ENCODE peak calls at places on chromosomes 2 and 18, in five cellular contexts. V is body of pancreas, O is pancreas, X is right lobe of liver, L is brain microvascular endothelial cell. F is an unnamed sample.

GRCh38 chr2:27920148-27920885 is 29.8 kb downstream of the BABAM2 start:
- DNase-seq in V (no peak), O (no peak), X (no peak), L (peak), F (no peak)

GRCh38 chr18:46917808-46918600 is 602 bp downstream of the KATNAL2 start:
- DNase-seq in X (no peak), O (peak), V (peak), L (peak), F (no peak)

GRCh38 chr2:229169751-229170150 is 101.3 kb downstream of the PID1 start:
- DNase-seq in V (no peak), X (no peak), L (peak), O (no peak), F (no peak)

GRCh38 chr2:186058604-186059003 is 320.0 kb downstream of the FSIP2 start:
- DNase-seq in V (no peak), L (no peak), X (no peak), O (no peak), F (no peak)

GRCh38 chr18:76459687-76460350 is 35.2 kb downstream of the ZNF516 start:
- DNase-seq in X (no peak), L (peak), V (peak), O (peak), F (peak)

GRCh38 chr2:101811226-101812015 is 113.9 kb downstream of the MAP4K4 start:
- DNase-seq in L (no peak), X (no peak), O (no peak), V (no peak), F (no peak)

GRCh38 chr2:241274127-241274526 is 41.3 kb downstream of the HDLBP start:
- DNase-seq in O (peak), L (no peak), V (peak), X (no peak), F (no peak)

GRCh38 chr2:26542194-26542455 is 64.2 kb upstream of the OTOF start:
- DNase-seq in V (peak), L (no peak), X (no peak), O (peak), F (no peak)

GRCh38 chr2:8511868-8512612 is 169.8 kb upstream of the ID2 start:
- DNase-seq in O (no peak), L (peak), V (no peak), X (no peak), F (no peak)

GRCh38 chr18:28176933-28177827 is at the start of gene CDH2:
- DNase-seq in X (peak), V (peak), L (peak), O (peak), F (peak)

GRCh38 chr2:54725343-54726099 is 2.1 kb downstream of the EML6 start:
- DNase-seq in O (no peak), X (no peak), L (no peak), V (no peak), F (no peak)

GRCh38 chr2:105789745-105790466 is 45.2 kb downstream of the NCK2 start:
- DNase-seq in O (no peak), V (no peak), L (peak), X (no peak), F (peak)

GRCh38 chr2:127565261-127566138 is 30.0 kb downstream of the MYO7B start:
- DNase-seq in X (no peak), L (no peak), V (no peak), O (no peak), F (no peak)

GRCh38 chr2:231611273-231612198 is 18.9 kb downstream of the TEX44 start:
- DNase-seq in V (peak), X (no peak), O (peak), L (no peak), F (no peak)

GRCh38 chr2:78532762-78533399 is 492.6 kb upstream of the REG3G start:
- DNase-seq in V (no peak), X (no peak), L (no peak), O (no peak), F (no peak)

GRCh38 chr2:234678721-234679120 is 181.8 kb upstream of the ARL4C start:
- DNase-seq in L (peak), O (no peak), X (no peak), V (no peak), F (no peak)

GRCh38 chr2:47187124-47187523 is 32.0 kb upstream of the STPG4 start:
- DNase-seq in V (no peak), X (no peak), O (no peak), L (no peak), F (no peak)

GRCh38 chr2:214934006-214934405 is 124.5 kb upstream of the BARD1 start:
- DNase-seq in O (no peak), V (no peak), X (no peak), L (peak), F (no peak)

GRCh38 chr2:3263487-3263886 is 114.1 kb downstream of the EIPR1 start:
- DNase-seq in X (no peak), O (no peak), V (no peak), L (no peak), F (no peak)

GRCh38 chr2:85134255-85135065 is 1.3 kb downstream of the TCF7L1 start:
- DNase-seq in X (no peak), L (no peak), V (peak), O (peak), F (no peak)

GRCh38 chr2:178863856-178864620 is 56.8 kb upstream of the TTN start:
- DNase-seq in O (no peak), X (no peak), V (peak), L (peak), F (no peak)

GRCh38 chr2:72137498-72138010 is 10.1 kb downstream of the CYP26B1 start:
- DNase-seq in L (no peak), X (peak), O (peak), V (peak), F (no peak)

GRCh38 chr2:172817411-172817810 is 81.8 kb downstream of the RAPGEF4 start:
- DNase-seq in X (no peak), V (no peak), L (no peak), O (no peak), F (no peak)

GRCh38 chr2:237818066-237818473 is 19.5 kb downstream of the RBM44 start:
- DNase-seq in O (no peak), X (no peak), V (no peak), L (peak), F (no peak)

GRCh38 chr18:45059695-45060094 is 379.0 kb downstream of the SETBP1 start:
- DNase-seq in O (no peak), V (no peak), X (no peak), L (peak), F (peak)

GRCh38 chr2:101958071-101958470 is 33.7 kb upstream of the IL1R2 start:
- DNase-seq in V (no peak), L (no peak), O (no peak), X (no peak), F (no peak)

GRCh38 chr2:216319771-216320170 is 52.5 kb downstream of the MARCHF4 start:
- DNase-seq in L (peak), O (no peak), X (no peak), V (no peak), F (no peak)

GRCh38 chr2:230230801-230231200 is 5.3 kb downstream of the SP140 start:
- DNase-seq in V (no peak), O (no peak), X (no peak), L (no peak), F (no peak)

GRCh38 chr2:204268458-204268857 is 276.8 kb upstream of the PARD3B start:
- DNase-seq in O (no peak), V (no peak), L (no peak), X (no peak), F (no peak)

DNA sequence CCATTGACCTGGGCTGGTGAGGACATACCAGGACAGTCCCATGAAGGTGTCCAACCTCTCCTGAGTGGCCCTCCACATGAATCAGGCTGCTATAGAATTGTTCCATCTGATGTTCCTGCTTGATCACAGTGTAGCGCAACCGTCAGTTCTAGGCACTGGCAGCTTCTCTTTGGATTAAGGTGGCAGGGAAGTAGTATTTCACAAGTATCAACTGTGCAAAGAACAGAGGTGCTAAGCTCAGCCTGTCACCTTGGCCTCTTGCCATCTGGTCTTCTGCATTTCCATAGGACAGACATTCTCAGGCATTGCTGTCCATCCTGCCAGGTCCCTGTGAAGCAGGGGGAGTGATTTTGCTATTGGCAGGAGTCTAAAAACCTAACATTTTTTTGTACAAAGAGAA is 182.2 kb upstream of the EPAS1 start:
- DNase-seq in L (no peak), O (no peak), V (no peak), X (no peak), F (no peak)
- H3K4me3 ChIP-seq in L (no peak), O (no peak), V (no peak), X (no peak), F (no peak)

GRCh38 chr18:75408554-75409506 is 18.7 kb downstream of the SMIM21 start:
- DNase-seq in L (peak), X (no peak), O (no peak), V (no peak), F (peak)
- H3K27ac ChIP-seq in L (peak), X (no peak), O (no peak), V (no peak), F (peak)

DNA sequence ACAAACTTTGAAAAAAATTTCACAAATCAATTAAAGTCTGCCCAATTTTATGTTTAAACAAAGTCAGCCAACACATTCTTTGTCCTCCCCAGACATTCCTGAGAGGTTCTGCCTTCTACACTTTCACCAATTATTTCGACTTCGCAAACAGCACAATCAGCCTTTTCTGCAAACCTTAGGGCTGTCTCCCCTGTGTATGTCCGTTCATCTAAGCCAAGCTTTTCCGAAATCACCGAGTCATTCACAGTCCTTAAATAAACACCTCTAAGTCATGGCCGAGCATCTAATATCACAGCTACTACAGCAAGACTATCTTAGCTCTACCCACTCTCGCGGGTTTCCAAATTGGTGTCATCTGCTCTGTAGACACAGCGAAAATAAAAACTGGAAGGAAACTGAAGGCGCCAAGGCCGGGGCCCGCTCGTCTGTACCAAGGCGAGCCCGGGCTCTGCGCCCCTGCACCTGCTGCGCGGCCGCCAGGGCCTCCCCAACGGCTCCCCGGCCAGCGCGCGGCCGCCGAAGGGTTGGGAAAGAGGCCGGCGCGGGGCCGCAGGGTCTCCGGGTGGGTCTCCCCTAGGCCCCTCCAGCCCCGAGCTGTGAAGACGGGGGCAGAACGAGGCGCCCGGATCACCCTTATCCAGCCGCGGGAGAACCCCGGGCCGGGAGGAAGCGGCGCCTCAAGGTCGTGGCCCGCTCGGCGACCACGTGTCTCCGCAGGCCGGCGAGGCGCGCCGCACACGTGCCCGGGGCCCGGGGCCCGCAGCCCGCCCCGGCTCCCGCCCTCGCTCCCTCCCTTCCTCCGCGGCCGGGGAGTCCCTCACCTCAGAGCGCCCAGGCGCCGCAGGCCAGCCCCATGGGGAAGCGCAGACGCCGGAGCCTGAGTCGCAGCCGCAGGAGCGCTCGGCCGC is 573 bp downstream of the ODC1 start:
- DNase-seq in X (peak), O (peak), V (peak), L (peak), F (no peak)
- TF ChIP-seq CTCF in X (peak), O (no peak), V (no peak), L (peak), F (peak)

GRCh38 chr2:191051177-191051576 is 37.2 kb upstream of the STAT1 start:
- DNase-seq in V (no peak), X (no peak), L (peak), O (no peak), F (no peak)

GRCh38 chr2:191053256-191053655 is 39.3 kb upstream of the STAT1 start:
- DNase-seq in O (no peak), L (no peak), X (no peak), V (no peak), F (no peak)

GRCh38 chr2:191049728-191050639 is 36.0 kb upstream of the STAT1 start:
- DNase-seq in X (no peak), O (no peak), L (peak), V (no peak), F (peak)

GRCh38 chr2:191050640-191050987 is 36.6 kb upstream of the STAT1 start:
- DNase-seq in V (no peak), L (peak), O (no peak), X (no peak), F (no peak)

DNA sequence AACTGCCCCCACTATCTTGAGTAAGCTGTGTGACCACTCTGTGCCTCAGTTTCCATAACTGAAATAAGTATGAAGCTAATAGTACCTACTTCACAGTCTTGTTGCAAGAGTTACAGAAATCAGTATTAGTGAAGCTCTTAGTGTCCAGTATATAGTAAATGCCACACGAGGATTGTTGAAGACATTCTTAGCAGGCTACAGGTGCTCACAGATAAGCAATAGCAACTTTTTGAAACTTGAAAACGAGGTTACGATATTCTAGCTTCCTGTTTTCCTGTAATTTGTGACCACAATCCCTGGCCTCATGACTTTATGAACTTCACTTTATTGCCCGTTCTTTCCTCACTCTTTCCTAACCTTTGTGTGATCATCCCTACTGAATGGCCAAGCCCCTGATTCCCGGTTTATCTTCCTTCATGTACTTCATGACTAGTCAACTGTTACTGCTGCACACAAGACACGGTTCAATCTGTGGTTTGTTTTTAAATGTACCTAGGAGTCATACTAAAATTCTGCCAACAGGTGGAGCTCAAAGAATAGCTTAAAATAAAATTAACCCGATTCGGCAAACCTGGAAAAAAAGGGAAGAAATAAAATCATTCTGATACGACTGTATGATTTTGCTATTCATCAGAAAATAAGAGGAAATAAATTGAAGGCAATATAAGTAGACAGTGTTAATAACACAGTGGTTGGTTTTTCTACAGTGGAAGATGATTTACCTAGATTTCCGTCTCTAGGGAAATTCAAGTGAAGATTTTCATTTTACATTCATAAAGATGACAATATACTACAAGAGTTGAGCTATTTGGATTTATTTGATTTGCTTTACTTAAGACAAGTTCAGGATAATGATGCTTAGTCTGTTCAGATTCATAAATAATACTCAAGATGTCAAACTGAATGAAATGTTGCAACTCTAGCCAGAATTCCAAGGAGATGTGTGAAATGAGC is 38.1 kb upstream of the STAT1 start:
- DNase-seq in O (no peak), L (peak), V (no peak), X (no peak), F (no peak)
- H3K4me3 ChIP-seq in O (no peak), L (no peak), V (no peak), X (no peak), F (no peak)

GRCh38 chr2:160402498-160402897 is 91.1 kb downstream of the RBMS1 start:
- DNase-seq in L (no peak), O (no peak), X (no peak), V (no peak), F (no peak)

GRCh38 chr2:160399880-160400279 is 93.7 kb downstream of the RBMS1 start:
- DNase-seq in X (no peak), L (no peak), O (no peak), V (no peak), F (no peak)

GRCh38 chr2:160394153-160394552 is 99.5 kb downstream of the RBMS1 start:
- DNase-seq in V (no peak), X (no peak), O (no peak), L (no peak), F (no peak)

GRCh38 chr2:160401895-160402294 is 91.7 kb downstream of the RBMS1 start:
- DNase-seq in L (no peak), O (no peak), V (no peak), X (no peak), F (no peak)

GRCh38 chr2:160397530-160397865 is 96.1 kb downstream of the RBMS1 start:
- DNase-seq in O (no peak), V (no peak), X (no peak), L (no peak), F (no peak)
- H3K27ac ChIP-seq in O (no peak), V (no peak), X (no peak), L (peak), F (no peak)

GRCh38 chr2:112876971-112877361 is 34.0 kb upstream of the IL37 start:
- DNase-seq in O (no peak), V (no peak), X (no peak), L (no peak), F (no peak)

GRCh38 chr2:112880081-112880531 is 30.9 kb upstream of the IL37 start:
- DNase-seq in O (no peak), X (no peak), V (no peak), L (peak), F (peak)

GRCh38 chr2:112879491-112880041 is 31.4 kb upstream of the IL37 start:
- DNase-seq in L (no peak), X (no peak), V (no peak), O (no peak), F (no peak)

GRCh38 chr2:112877423-112877822 is 33.5 kb upstream of the IL37 start:
- DNase-seq in X (no peak), V (no peak), O (no peak), L (no peak), F (no peak)

DNA sequence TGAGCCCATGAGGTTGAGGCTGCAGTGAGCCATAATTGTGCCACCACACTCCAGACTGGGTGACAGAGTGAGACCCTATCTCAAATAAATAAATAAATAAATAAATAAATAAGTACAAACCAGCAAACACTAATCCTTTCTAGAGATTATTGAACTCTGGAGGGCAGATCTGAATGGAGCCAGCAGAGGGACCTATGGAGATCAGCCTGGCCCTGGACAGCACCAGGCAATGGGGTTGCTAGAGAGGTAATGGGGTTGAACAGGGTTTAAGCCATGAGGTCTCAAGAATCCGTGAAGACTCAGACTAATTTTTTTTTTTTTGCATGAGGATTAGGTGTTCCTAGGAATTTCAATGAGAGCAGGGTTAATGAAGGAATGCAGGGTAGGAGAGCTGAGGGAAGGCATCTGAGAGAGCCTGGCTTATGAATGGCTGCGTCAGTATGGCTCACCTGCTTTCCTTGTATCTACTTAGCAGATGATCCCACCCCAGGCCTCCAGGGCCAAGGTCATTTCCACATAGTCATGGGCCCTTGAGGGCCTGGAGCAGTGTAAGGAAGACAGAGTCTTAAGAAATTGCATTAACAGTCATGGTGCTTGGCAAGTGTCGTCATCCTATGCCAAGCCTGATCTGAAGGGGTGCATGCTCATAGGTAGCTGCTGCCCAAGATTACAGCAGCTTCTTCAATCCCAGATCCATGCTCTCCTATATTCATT is 34.6 kb upstream of the IL37 start:
- DNase-seq in V (no peak), X (no peak), O (no peak), L (no peak), F (no peak)
- TF ChIP-seq CTCF in V (no peak), X (no peak), O (no peak), L (peak), F (no peak)